ENCODE peak calls at places on chromosomes 2 and 18, in four cellular contexts. K, E, T and Y are unnamed samples.
A peak's percentile ranks its signal among the peaks of the same experiment; 100 is the strongest.

GRCh38 chr2:8445580-8445979 is 236.3 kb upstream of the ID2 start:
- DNase-seq in E (no peak), T (no peak), K (no peak), Y (no peak)

GRCh38 chr2:102155703-102156515 is 13.4 kb downstream of the IL1R1 start:
- DNase-seq in T (peak; percentile 26), K (no peak), E (no peak), Y (peak; percentile 61)

GRCh38 chr2:36708119-36708741 is 11.7 kb downstream of the VIT start:
- DNase-seq in E (no peak), T (no peak), K (no peak), Y (peak; percentile 47)

GRCh38 chr18:36179562-36180334 is 7.5 kb upstream of the MOCOS start:
- DNase-seq in E (no peak), K (no peak), T (peak; percentile 68), Y (peak; percentile 83)

GRCh38 chr2:158025263-158025996 is 76.2 kb upstream of the UPP2 start:
- DNase-seq in T (no peak), K (no peak), E (no peak), Y (no peak)

GRCh38 chr2:123512547-123512946 is 512.5 kb upstream of the CNTNAP5 start:
- DNase-seq in T (no peak), K (no peak), E (no peak), Y (no peak)

GRCh38 chr2:120017201-120017600 is 4.3 kb downstream of the EPB41L5 start:
- DNase-seq in E (no peak), T (no peak), K (no peak), Y (no peak)

GRCh38 chr18:24567199-24567598 is 106.8 kb downstream of the HRH4 start:
- DNase-seq in K (no peak), T (no peak), E (no peak), Y (no peak)

GRCh38 chr2:48277153-48277552 is 252.8 kb upstream of the STON1 start:
- DNase-seq in K (no peak), E (no peak), T (no peak), Y (no peak)

GRCh38 chr2:66930499-66931165 is 466.5 kb upstream of the ETAA1 start:
- DNase-seq in K (no peak), T (no peak), E (no peak), Y (no peak)

GRCh38 chr18:11653521-11653920 is 35.5 kb upstream of the GNAL start:
- DNase-seq in T (no peak), K (no peak), E (no peak), Y (no peak)

GRCh38 chr2:121021685-121022084 is 263.3 kb downstream of the TFCP2L1 start:
- DNase-seq in K (no peak), E (no peak), T (no peak), Y (no peak)

GRCh38 chr2:188970201-188970600 is 4.0 kb upstream of the COL3A1 start:
- DNase-seq in E (no peak), T (no peak), K (no peak), Y (no peak)

GRCh38 chr2:191724015-191724414 is 46.1 kb downstream of the NABP1 start:
- DNase-seq in T (no peak), E (peak; percentile 9), K (no peak), Y (no peak)

GRCh38 chr2:74414475-74414874 is 6.9 kb downstream of the C2orf81 start:
- DNase-seq in K (no peak), T (no peak), E (no peak), Y (no peak)

GRCh38 chr2:164606557-164606956 is 14.7 kb downstream of the GRB14 start:
- DNase-seq in K (no peak), T (no peak), E (no peak), Y (no peak)

GRCh38 chr2:50443868-50444267 is 588.1 kb downstream of the NRXN1 start:
- DNase-seq in T (no peak), K (no peak), E (no peak), Y (no peak)

GRCh38 chr2:241884951-241885700 is 15.6 kb downstream of the RTP5 start:
- DNase-seq in K (no peak), E (no peak), T (no peak), Y (no peak)

GRCh38 chr2:31205186-31205585 is 12.1 kb downstream of the CAPN14 start:
- DNase-seq in E (no peak), K (no peak), T (no peak), Y (no peak)

GRCh38 chr2:8441371-8441770 is 240.5 kb upstream of the ID2 start:
- DNase-seq in E (no peak), T (no peak), K (no peak), Y (no peak)

GRCh38 chr2:42096869-42097591 is 49.2 kb downstream of the PKDCC start:
- DNase-seq in K (no peak), E (no peak), T (no peak), Y (no peak)

GRCh38 chr2:129910446-129911362 is 68.8 kb upstream of the RAB6C start:
- DNase-seq in T (no peak), K (no peak), E (no peak), Y (no peak)

GRCh38 chr2:191385416-191386160 is 140.4 kb downstream of the MYO1B start:
- DNase-seq in E (no peak), K (no peak), T (no peak), Y (no peak)

GRCh38 chr2:197125000-197125399 is 185.6 kb downstream of the ANKRD44 start:
- DNase-seq in K (no peak), T (no peak), E (no peak), Y (no peak)

GRCh38 chr2:10845640-10846039 is 33.1 kb upstream of the PDIA6 start:
- DNase-seq in K (no peak), E (no peak), T (no peak), Y (no peak)

GRCh38 chr2:215773728-215774127 is 239.6 kb downstream of the MREG start:
- DNase-seq in T (no peak), E (no peak), K (no peak), Y (peak; percentile 34)

GRCh38 chr2:31429759-31430438 is 15.4 kb upstream of the XDH start:
- DNase-seq in K (no peak), E (no peak), T (peak; percentile 11), Y (no peak)

GRCh38 chr2:160868891-160869290 is 291.3 kb upstream of the TANK start:
- DNase-seq in E (no peak), T (no peak), K (no peak), Y (no peak)

GRCh38 chr2:114550895-114551793 is 108.7 kb downstream of the DPP10 start:
- DNase-seq in K (no peak), T (peak; percentile 76), E (no peak), Y (peak; percentile 65)

GRCh38 chr18:58324824-58325520 is 280.9 kb downstream of the NEDD4L start:
- DNase-seq in E (no peak), K (no peak), T (no peak), Y (no peak)

GRCh38 chr18:58320907-58321561 is 277.0 kb downstream of the NEDD4L start:
- DNase-seq in T (no peak), K (no peak), E (no peak), Y (no peak)

GRCh38 chr18:58319719-58320118 is 275.7 kb downstream of the NEDD4L start:
- DNase-seq in E (no peak), K (no peak), T (no peak), Y (no peak)

GRCh38 chr18:58325521-58325908 is 281.5 kb downstream of the NEDD4L start:
- DNase-seq in E (no peak), K (no peak), T (no peak), Y (no peak)

DNA sequence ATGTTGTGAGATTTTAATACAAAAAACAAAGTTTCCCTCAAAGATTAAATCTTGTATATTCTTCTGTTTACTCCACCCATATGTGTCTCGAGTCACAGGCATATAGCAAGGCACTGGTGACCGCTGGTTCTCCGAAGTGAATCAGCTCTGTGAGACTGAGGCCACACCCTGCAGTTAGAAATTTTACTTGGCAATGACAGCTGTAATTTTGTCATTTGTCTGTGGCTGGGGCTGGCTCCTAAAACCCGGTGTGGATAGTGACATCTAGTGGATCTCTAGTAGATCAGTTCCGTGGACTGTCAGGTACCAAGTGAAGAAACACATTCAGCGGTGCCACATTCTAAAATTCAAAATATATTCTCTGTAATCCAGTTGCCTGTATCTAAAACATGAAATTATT is 278.0 kb downstream of the NEDD4L start:
- DNase-seq in T (peak; percentile 74), E (no peak), K (peak; percentile 81), Y (peak; percentile 58)
- TF ChIP-seq EP300 in T (no peak), E (no peak), K (no peak), Y (peak; percentile 61)

GRCh38 chr2:182761903-182762302 is 45.8 kb downstream of the DNAJC10 start:
- DNase-seq in E (no peak), T (no peak), K (no peak), Y (peak; percentile 15)

GRCh38 chr2:182763311-182763912 is 47.4 kb downstream of the DNAJC10 start:
- DNase-seq in E (no peak), K (no peak), T (no peak), Y (no peak)

GRCh38 chr2:182754231-182754630 is 38.2 kb downstream of the DNAJC10 start:
- DNase-seq in E (no peak), T (no peak), K (no peak), Y (no peak)

GRCh38 chr2:182758379-182758778 is 42.3 kb downstream of the DNAJC10 start:
- DNase-seq in T (no peak), K (no peak), E (no peak), Y (no peak)
- H3K36me3 ChIP-seq in T (no peaks in the 10 kb centered on the region), K (peaks cover 54% of the 10 kb centered on the region), E (peaks cover 16% of the 10 kb centered on the region), Y (peaks cover 45% of the 10 kb centered on the region)

GRCh38 chr2:166651080-166651675 is 157.1 kb upstream of the SCN7A start:
- DNase-seq in T (no peak), E (no peak), K (no peak), Y (no peak)
- TF ChIP-seq EP300 in T (no peak), E (no peak), K (no peak), Y (no peak)

DNA sequence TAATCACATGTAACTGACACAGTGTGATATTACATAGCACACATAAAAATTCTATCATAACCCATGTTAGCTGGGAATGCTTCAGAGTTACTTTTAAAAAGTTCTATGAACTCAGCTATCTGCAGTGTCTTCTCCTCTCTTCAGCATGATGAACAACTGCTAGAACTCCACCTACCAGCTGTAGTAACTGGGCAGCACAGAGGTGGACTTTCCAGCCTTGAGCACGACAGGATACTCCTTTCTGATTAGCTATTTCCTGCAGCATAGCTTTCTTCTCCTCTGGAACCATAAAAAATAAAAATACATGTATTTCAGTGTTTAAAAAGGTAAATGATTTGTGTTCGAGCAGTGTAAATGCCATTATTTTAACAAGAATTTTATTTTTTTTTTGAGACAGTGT is 59.5 kb upstream of the AMMECR1L start:
- DNase-seq in T (no peak), E (no peak), K (no peak), Y (no peak)
- H3K36me3 ChIP-seq in T (peaks cover 3% of the 10 kb centered on the region), E (peaks cover 20% of the 10 kb centered on the region), K (peaks cover 94% of the 10 kb centered on the region), Y (peaks cover 100% of the 10 kb centered on the region)

DNA sequence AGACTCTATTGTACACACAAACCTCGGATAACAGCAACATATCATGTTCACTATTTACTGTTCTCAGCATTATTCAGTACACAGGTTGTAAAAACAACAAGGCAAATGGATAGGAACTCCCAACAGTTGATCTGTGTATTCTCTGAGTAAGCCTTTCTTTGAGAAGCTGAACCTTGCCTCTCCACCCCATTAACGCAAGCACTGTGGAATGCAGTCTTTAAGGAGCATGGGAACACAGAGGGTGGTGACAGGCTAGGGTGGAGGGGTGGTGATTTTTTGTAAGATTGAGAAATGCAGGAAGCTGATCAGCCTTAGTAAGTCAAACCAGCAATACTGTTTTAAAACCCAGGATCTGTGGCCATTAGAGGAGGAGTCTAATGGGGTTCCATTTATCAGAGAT is 19.6 kb upstream of the SERPINB11 start:
- DNase-seq in T (no peak), E (no peak), K (no peak), Y (no peak)
- TF ChIP-seq EP300 in T (no peak), E (no peak), K (no peak), Y (no peak)

GRCh38 chr2:237351796-237352195 is 62.2 kb downstream of the COL6A3 start:
- DNase-seq in K (no peak), T (no peak), E (no peak), Y (no peak)
- H3K36me3 ChIP-seq in K (peaks cover 17% of the 10 kb centered on the region), T (no peaks in the 10 kb centered on the region), E (no peaks in the 10 kb centered on the region), Y (peaks cover 11% of the 10 kb centered on the region)